ENCODE peak calls at places on chromosomes 2 and 18, in ten cellular contexts. U is CD8-positive, alpha-beta memory T cell; I is prostate gland; D is endothelial cell of umbilical vein; Y is HepG2; G is adrenal gland; E is MM.1S; S is sigmoid colon; P is ascending aorta; F is GM23248. R is an unnamed sample. For H3K9me3 and H3K27me3, the result is how much of the 10 kb centered on the place peaks cover.

GRCh38 chr2:147782521-147782920 is 62.3 kb upstream of the ACVR2A start:
- DNase-seq in F (peak), P (no peak), Y (no peak), U (no peak), D (no peak), I (no peak), E (no peak), G (no peak), S (no peak), R (peak)

GRCh38 chr2:201964011-201964410 is 69.6 kb upstream of the FZD7 start:
- DNase-seq in G (no peak), Y (no peak), P (no peak), I (no peak), E (no peak), D (no peak), S (peak), F (no peak), U (no peak), R (no peak)

GRCh38 chr2:127721978-127722355 is 20.7 kb downstream of the SFT2D3 start:
- DNase-seq in F (peak), U (no peak), D (no peak), S (no peak), P (no peak), I (no peak), G (no peak), Y (no peak), E (no peak), R (no peak)

GRCh38 chr2:217418090-217418489 is 558.2 kb upstream of the TNP1 start:
- DNase-seq in Y (no peak), I (no peak), D (no peak), F (peak), S (no peak), E (no peak), P (no peak), U (no peak), G (no peak), R (no peak)

GRCh38 chr18:11175266-11175947 is 26.0 kb upstream of the PIEZO2 start:
- DNase-seq in D (no peak), Y (no peak), G (no peak), S (no peak), U (no peak), E (no peak), I (no peak), F (peak), P (no peak), R (no peak)

GRCh38 chr2:187499941-187500532 is 52.0 kb upstream of the CALCRL start:
- DNase-seq in D (peak), Y (peak), P (no peak), U (no peak), F (peak), I (peak), S (peak), G (peak), E (peak), R (peak)

GRCh38 chr2:162524192-162524591 is 180.3 kb downstream of the GCA start:
- DNase-seq in F (no peak), I (no peak), P (no peak), D (no peak), Y (peak), G (no peak), U (no peak), E (no peak), S (no peak), R (no peak)

GRCh38 chr2:3025261-3025660 is 352.4 kb downstream of the EIPR1 start:
- DNase-seq in P (no peak), Y (no peak), U (no peak), S (no peak), F (no peak), G (no peak), E (no peak), I (no peak), D (no peak), R (no peak)

GRCh38 chr2:143515318-143515717 is 386.1 kb downstream of the ARHGAP15 start:
- DNase-seq in P (no peak), I (no peak), D (no peak), Y (no peak), S (no peak), E (no peak), F (no peak), U (no peak), G (no peak), R (no peak)

GRCh38 chr2:63842149-63843061 is 709 bp downstream of the UGP2 start:
- DNase-seq in I (peak), D (peak), F (peak), Y (peak), P (no peak), G (peak), U (no peak), E (peak), S (peak), R (peak)

GRCh38 chr2:191274404-191274803 is 29.2 kb downstream of the MYO1B start:
- DNase-seq in G (no peak), U (no peak), S (no peak), D (no peak), F (no peak), Y (no peak), P (no peak), E (peak), I (no peak), R (no peak)

GRCh38 chr2:224666951-224667553 is 49.1 kb downstream of the CCDC195 start:
- DNase-seq in E (no peak), S (no peak), D (no peak), U (no peak), P (no peak), Y (no peak), G (no peak), F (no peak), I (no peak), R (no peak)

GRCh38 chr2:29335391-29335790 is 220.2 kb downstream of the CLIP4 start:
- DNase-seq in F (no peak), P (no peak), Y (no peak), E (no peak), G (no peak), I (no peak), D (no peak), S (no peak), U (no peak), R (no peak)

GRCh38 chr2:100269889-100270288 is 52.4 kb downstream of the LONRF2 start:
- DNase-seq in E (no peak), Y (no peak), U (no peak), G (no peak), I (no peak), S (no peak), D (no peak), F (no peak), P (no peak), R (no peak)

GRCh38 chr2:7572460-7572859 is 655.2 kb downstream of the RNF144A start:
- DNase-seq in P (no peak), U (peak), Y (no peak), D (no peak), F (no peak), G (no peak), I (no peak), E (no peak), S (no peak), R (no peak)

GRCh38 chr2:88074854-88075292 is 7.2 kb downstream of the SMYD1 start:
- DNase-seq in U (no peak), I (no peak), E (no peak), P (no peak), S (no peak), G (no peak), Y (no peak), D (no peak), F (peak), R (no peak)

GRCh38 chr2:160343404-160343803 is 143.3 kb upstream of the ITGB6 start:
- DNase-seq in U (no peak), D (no peak), I (no peak), F (no peak), G (no peak), S (no peak), Y (no peak), E (no peak), P (no peak), R (no peak)

GRCh38 chr2:124316133-124316532 is 291.0 kb downstream of the CNTNAP5 start:
- DNase-seq in E (no peak), I (no peak), U (no peak), G (no peak), Y (no peak), F (no peak), P (no peak), S (no peak), D (no peak), R (no peak)

GRCh38 chr2:54099834-54100595 is 15.4 kb upstream of the ACYP2 start:
- DNase-seq in F (no peak), U (no peak), S (no peak), E (peak), D (no peak), Y (no peak), G (no peak), I (no peak), P (no peak), R (no peak)
- H3K4me3 ChIP-seq in F (no peak), U (no peak), S (no peak), E (no peak), D (no peak), Y (no peak), G (no peak), I (no peak), P (no peak), R (no peak)

GRCh38 chr2:24543252-24543651 is 52.2 kb downstream of the NCOA1 start:
- DNase-seq in D (no peak), U (no peak), I (no peak), P (no peak), E (no peak), S (no peak), Y (no peak), G (no peak), F (no peak), R (no peak)
- H3K9me3 ChIP-seq in D (under half), U (under half), I (under half), P (under half), E (under half), S (under half), Y (under half), G (under half), F (under half), R (under half)

DNA sequence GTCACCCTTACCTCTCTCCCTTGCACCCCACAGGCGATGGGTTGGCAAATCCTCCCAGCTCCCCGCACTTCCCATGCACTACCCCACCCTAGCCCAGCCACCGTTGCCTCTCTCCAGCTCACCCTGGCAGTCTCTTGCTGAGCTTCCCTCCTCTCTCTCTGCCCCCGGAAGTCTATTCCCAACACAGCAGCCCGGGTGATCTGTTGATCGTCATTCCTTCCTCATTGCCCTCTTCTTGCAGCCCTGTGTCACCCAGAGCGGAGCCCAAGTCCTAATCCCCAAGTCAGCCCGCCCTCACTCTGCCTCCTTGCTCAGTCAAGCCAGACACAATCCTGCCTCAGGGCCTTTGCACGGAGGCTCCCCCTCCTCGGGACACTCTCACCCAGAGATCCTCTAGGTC is 55.2 kb downstream of the CIB4 start:
- DNase-seq in S (peak), Y (no peak), F (no peak), P (no peak), D (no peak), G (no peak), I (no peak), E (no peak), U (no peak), R (no peak)
- H3K27me3 ChIP-seq in S (under half), Y (under half), F (half or more), P (under half), D (under half), G (under half), I (under half), E (half or more), U (under half), R (under half)

GRCh38 chr2:11852526-11853196 is 106.2 kb downstream of the LPIN1 start:
- DNase-seq in S (peak), F (no peak), E (no peak), G (no peak), I (no peak), Y (no peak), D (no peak), U (no peak), P (no peak), R (no peak)

GRCh38 chr2:11851881-11852280 is 105.4 kb downstream of the LPIN1 start:
- DNase-seq in U (no peak), I (no peak), F (no peak), S (no peak), P (no peak), E (no peak), D (no peak), G (no peak), Y (no peak), R (no peak)

GRCh38 chr2:11856095-11856494 is 109.7 kb downstream of the LPIN1 start:
- DNase-seq in I (no peak), S (no peak), G (no peak), D (peak), F (no peak), U (no peak), E (no peak), P (no peak), Y (no peak), R (no peak)

GRCh38 chr2:11853197-11853588 is 106.8 kb downstream of the LPIN1 start:
- DNase-seq in F (no peak), P (no peak), U (no peak), G (no peak), D (no peak), S (peak), E (no peak), I (no peak), Y (no peak), R (no peak)

DNA sequence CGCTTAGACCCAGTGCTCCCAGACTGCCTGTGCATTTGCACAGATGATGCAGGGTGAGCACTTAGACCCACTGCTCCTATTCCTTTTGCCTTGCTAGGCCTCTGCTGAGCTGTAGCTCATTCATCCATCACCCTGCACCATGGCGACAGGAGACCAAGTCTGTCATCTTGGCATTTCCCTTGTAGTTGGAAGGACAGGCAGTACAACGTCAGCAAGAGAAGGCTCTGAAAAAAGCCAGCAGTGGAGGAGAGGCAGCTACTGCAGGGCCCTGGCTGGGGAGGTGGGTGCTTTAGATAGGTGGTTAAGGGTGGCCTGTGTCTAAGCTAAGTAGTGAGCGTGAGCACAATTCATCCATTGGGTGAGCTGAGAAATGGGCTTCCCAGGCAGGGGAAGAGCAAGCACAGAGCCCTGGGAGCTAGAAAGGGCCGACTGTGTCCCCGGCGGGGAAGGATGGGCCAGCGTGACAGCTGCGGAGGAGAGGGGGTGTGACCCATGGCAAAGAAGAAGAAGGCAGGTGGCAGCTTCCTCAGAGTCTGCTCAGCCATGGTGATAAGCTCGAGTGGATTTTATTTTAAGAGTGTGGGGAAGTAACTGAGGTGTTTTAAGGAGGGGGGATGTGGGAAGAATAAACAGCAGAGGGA is 108.8 kb downstream of the LPIN1 start:
- DNase-seq in Y (no peak), P (no peak), G (no peak), I (no peak), F (no peak), E (no peak), S (peak), D (no peak), U (no peak), R (no peak)
- H3K4me3 ChIP-seq in Y (no peak), P (no peak), G (no peak), I (no peak), F (no peak), E (no peak), S (no peak), D (no peak), U (no peak), R (no peak)